ENCODE peak calls at places on chromosomes 7 and 10, in six cellular contexts. S is IMR-90, P is mesenchymal stem cell, O is neuronal stem cell, H is trophoblast cell, M is H1. L is an unnamed sample.
A peak's percentile ranks its signal among the peaks of the same experiment; 100 is the strongest.

GRCh38 chr10:57579926-57580325 is 687.8 kb downstream of the IPMK start:
- DNase-seq in S (peak; percentile 2), P (peak; percentile 48), O (peak; percentile 29), H (peak; percentile 38), M (peak; percentile 21), L (peak; percentile 84)

GRCh38 chr7:122886357-122887081 is at the start of gene CADPS2:
- DNase-seq in S (peak; percentile 36), P (peak; percentile 95), O (peak; percentile 83), H (peak; percentile 76), M (peak; percentile 59), L (peak; percentile 90)

GRCh38 chr7:34840176-34840785 is 182.3 kb downstream of the NPSR1 start:
- DNase-seq in S (no peak), P (no peak), O (no peak), H (peak; percentile 72), M (no peak), L (no peak)

GRCh38 chr10:44713307-44713706 is 197.8 kb upstream of the TMEM72 start:
- DNase-seq in S (no peak), P (no peak), O (no peak), H (no peak), M (no peak), L (no peak)

GRCh38 chr10:102115775-102116174 is 4.4 kb downstream of the LDB1 start:
- DNase-seq in S (peak; percentile 24), P (peak; percentile 18), O (no peak), H (no peak), M (no peak), L (no peak)

GRCh38 chr10:83908987-83909386 is 230.3 kb upstream of the GHITM start:
- DNase-seq in S (no peak), P (no peak), O (peak; percentile 75), H (no peak), M (no peak), L (peak; percentile 70)

GRCh38 chr7:130135208-130136205 is 65.2 kb downstream of the KLHDC10 start:
- DNase-seq in S (peak; percentile 45), P (peak; percentile 37), O (no peak), H (peak; percentile 44), M (no peak), L (no peak)

GRCh38 chr10:25865267-25865666 is 68.8 kb upstream of the MYO3A start:
- DNase-seq in S (no peak), P (no peak), O (no peak), H (no peak), M (no peak), L (no peak)

GRCh38 chr7:98066934-98067507 is 39.6 kb upstream of the LMTK2 start:
- DNase-seq in S (no peak), P (no peak), O (no peak), H (peak; percentile 94), M (no peak), L (peak; percentile 47)

GRCh38 chr7:34759477-34760125 is 101.6 kb downstream of the NPSR1 start:
- DNase-seq in S (peak; percentile 45), P (peak; percentile 53), O (peak; percentile 31), H (peak; percentile 84), M (no peak), L (peak; percentile 86)

GRCh38 chr10:66717221-66717981 is 208.4 kb upstream of the LRRTM3 start:
- DNase-seq in S (no peak), P (no peak), O (no peak), H (no peak), M (no peak), L (peak; percentile 8)

GRCh38 chr10:87845624-87846377 is 17.5 kb downstream of the KLLN start:
- DNase-seq in S (peak; percentile 97), P (peak; percentile 93), O (no peak), H (peak; percentile 98), M (no peak), L (peak; percentile 63)

GRCh38 chr7:50335795-50336754 is 31.6 kb downstream of the IKZF1 start:
- DNase-seq in S (no peak), P (no peak), O (no peak), H (peak; percentile 48), M (no peak), L (peak; percentile 43)

GRCh38 chr10:129464251-129464650 is 2.8 kb upstream of the MGMT start:
- DNase-seq in S (no peak), P (no peak), O (no peak), H (peak; percentile 14), M (no peak), L (peak; percentile 52)

GRCh38 chr10:129467346-129468119 is 492 bp downstream of the MGMT start:
- DNase-seq in S (peak; percentile 4), P (peak; percentile 18), O (no peak), H (no peak), M (no peak), L (no peak)

GRCh38 chr10:129466703-129467345 is at the start of gene MGMT:
- DNase-seq in S (peak; percentile 76), P (peak; percentile 73), O (peak; percentile 87), H (peak; percentile 92), M (peak; percentile 53), L (peak; percentile 86)

GRCh38 chr10:129468187-129468586 is 1.1 kb downstream of the MGMT start:
- DNase-seq in S (no peak), P (no peak), O (no peak), H (no peak), M (no peak), L (no peak)

DNA sequence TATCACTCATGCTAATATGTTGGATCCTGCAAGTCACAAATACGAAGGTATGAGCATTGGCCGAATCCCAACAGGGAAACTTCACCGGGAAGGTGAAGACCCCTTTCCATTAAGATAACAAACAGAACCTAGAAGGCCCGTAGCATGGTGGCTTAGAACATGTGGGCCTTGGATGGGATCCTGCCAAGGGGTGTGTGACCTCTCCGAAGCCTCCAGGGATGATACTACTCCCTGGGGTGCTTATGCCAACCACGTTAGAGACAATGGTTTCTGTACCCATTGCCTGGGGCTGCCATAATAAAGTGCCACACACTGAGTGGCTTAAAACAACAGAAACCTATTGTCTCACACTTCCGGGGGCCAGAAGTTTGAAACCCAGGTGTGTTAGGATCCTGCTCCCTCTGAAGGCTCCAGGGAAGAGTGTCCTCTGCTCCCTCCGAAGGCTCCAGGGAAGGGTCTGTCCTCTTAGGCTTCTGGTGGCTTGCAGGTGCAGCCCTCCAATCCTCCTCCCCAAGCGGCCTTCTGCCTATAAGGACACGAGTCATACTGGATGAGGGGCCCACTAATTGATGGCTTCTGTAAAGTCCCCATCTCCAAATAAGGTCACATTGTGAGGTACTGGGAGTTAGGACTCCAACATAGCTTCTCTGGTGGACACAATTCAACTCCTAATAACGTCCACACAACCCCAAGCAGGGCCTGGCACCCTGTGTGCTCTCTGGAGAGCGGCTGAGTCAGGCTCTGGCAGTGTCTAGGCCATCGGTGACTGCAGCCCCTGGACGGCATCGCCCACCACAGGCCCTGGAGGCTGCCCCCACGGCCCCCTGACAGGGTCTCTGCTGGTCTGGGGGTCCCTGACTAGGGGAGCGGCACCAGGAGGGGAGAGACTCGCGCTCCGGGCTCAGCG is 992 bp upstream of the MGMT start:
- DNase-seq in S (no peak), P (no peak), O (no peak), H (no peak), M (no peak), L (no peak)
- H3K4me3 ChIP-seq in S (peak overlapping the region; percentile 54), P (peak overlapping the region; percentile 60), O (peak overlapping the region; percentile 72), H (no peak overlapping the region), M (peak overlapping the region; percentile 30), L (no peak overlapping the region)

DNA sequence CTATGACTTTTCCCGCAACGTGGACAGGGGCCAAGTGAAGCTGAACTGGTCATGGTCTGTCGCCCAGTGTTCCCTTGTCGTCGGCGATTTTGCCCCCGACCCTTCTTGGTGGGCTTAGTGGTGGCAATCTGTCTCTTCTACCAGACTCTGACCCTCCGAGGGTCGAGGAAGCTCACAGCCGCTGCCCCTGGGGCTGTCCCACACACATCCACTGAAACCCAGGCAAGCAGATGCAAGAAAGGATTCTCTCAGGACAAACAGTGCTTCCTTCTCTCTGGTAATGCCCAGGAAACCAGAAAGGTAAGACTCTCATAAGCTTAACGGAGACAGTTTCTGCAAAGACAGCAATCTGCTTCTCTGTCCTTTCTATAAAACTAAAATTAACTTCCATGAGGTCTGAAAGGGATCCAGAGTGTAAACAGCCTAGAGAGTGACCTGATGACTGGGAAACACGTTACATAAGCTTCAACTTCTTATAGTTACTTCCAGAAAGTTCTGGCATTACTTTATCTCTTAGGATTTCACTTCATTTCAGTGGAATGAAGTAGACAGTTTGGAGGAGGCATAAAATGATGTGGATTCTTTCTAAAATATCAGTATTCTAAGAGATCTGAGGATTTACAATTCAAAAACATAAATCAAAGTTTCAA is 1.2 kb downstream of the CPED1 start:
- DNase-seq in S (peak; percentile 38), P (peak; percentile 53), O (no peak), H (peak; percentile 10), M (no peak), L (no peak)
- H3K4ac ChIP-seq in S (peak overlapping the region; percentile 94), P (no peak overlapping the region), O (no peak overlapping the region), H (no peak overlapping the region), M (no peak overlapping the region), L (no peak overlapping the region)

DNA sequence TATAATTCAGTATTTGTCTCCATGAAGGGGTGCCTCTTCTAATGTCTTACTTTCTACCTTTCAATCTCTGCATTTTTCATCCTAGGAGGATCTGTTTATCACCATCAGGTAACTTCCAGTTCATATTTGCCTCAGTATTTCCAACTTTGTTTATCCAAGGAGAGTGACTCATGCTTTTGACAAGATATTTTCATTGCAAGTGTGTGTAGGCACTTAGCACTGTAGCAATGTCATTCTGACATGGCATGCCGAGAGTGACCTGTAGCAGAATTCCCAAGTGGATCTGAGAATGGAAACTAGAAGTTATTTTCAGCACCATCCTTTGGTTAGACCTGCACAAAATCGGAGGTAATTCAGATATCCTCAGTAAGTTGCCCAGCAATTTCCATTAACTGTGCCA is 129.9 kb downstream of the INHBA start:
- DNase-seq in S (peak; percentile 76), P (peak; percentile 74), O (no peak), H (peak; percentile 64), M (no peak), L (no peak)
- H3K4me3 ChIP-seq in S (no peak overlapping the region), P (no peak overlapping the region), O (no peak overlapping the region), H (no peak overlapping the region), M (no peak overlapping the region), L (no peak overlapping the region)

GRCh38 chr10:13348216-13349017 is at the start of gene SEPHS1:
- DNase-seq in S (peak; percentile 53), P (peak; percentile 76), O (peak; percentile 60), H (peak; percentile 53), M (peak; percentile 54), L (peak; percentile 89)

GRCh38 chr10:13346912-13347234 is 1.2 kb downstream of the SEPHS1 start:
- DNase-seq in S (no peak), P (no peak), O (no peak), H (no peak), M (no peak), L (peak; percentile 44)

GRCh38 chr10:13346280-13346819 is 1.7 kb downstream of the SEPHS1 start:
- DNase-seq in S (peak; percentile 71), P (peak; percentile 61), O (no peak), H (peak; percentile 30), M (no peak), L (peak; percentile 43)

GRCh38 chr10:13349776-13350274 is 1.7 kb upstream of the SEPHS1 start:
- DNase-seq in S (peak; percentile 54), P (peak; percentile 71), O (no peak), H (peak; percentile 23), M (peak; percentile 97), L (peak; percentile 94)

GRCh38 chr10:13347235-13348156 is 597 bp downstream of the SEPHS1 start:
- DNase-seq in S (peak; percentile 70), P (peak; percentile 80), O (peak; percentile 76), H (peak; percentile 67), M (no peak), L (peak; percentile 83)
- H3K4ac ChIP-seq in S (peak overlapping the region; percentile 34), P (peak overlapping the region; percentile 77), O (no peak overlapping the region), H (peak overlapping the region; percentile 93), M (no peak overlapping the region), L (peak overlapping the region; percentile 100)

DNA sequence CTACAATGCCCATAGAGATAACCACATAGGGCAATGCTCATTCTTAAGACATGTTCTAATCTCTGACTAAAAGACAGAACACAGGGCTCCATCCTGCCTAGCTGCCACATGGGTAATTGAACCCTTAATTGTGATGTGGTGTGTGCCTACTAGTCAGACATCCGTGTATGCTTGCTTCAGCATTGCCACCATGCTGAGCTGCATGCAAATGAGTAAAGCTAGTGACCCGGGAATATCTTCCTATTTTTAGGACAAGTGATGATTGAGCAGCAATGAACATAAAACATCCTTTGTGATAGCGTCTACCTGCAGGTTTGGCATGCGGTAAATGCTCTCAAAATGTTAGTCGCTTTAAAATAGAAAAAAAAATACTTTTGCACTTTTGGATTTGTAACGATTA is 115.7 kb downstream of the MAGI2 start:
- DNase-seq in S (no peak), P (no peak), O (no peak), H (no peak), M (no peak), L (no peak)
- H3K4me3 ChIP-seq in S (no peak overlapping the region), P (no peak overlapping the region), O (no peak overlapping the region), H (no peak overlapping the region), M (no peak overlapping the region), L (no peak overlapping the region)